ENCODE peak calls at places on chromosome 3, in ten cellular contexts. U, S, P, D, X, H, K, E, Z and J are unnamed samples.

GRCh38 chr3:36697397-36698001 is 66.9 kb downstream of the DCLK3 start:
- DNase-seq in U (no peak), S (no peak), P (no peak), D (no peak), X (no peak), H (no peak), K (no peak), E (no peak), Z (no peak), J (no peak)

GRCh38 chr3:72152551-72153476 is 367.9 kb upstream of the PROK2 start:
- DNase-seq in U (no peak), S (no peak), P (no peak), D (no peak), X (no peak), H (peak; percentile 12), K (peak; percentile 70), E (no peak), Z (peak; percentile 69), J (no peak)

GRCh38 chr3:122021811-122022401 is at the start of gene ILDR1:
- DNase-seq in U (peak; percentile 63), S (no peak), P (no peak), D (no peak), X (peak; percentile 11), H (no peak), K (no peak), E (peak; percentile 90), Z (no peak), J (no peak)

GRCh38 chr3:172076212-172076611 is 36.8 kb downstream of the FNDC3B start:
- DNase-seq in U (no peak), S (no peak), P (no peak), D (no peak), X (no peak), H (no peak), K (no peak), E (no peak), Z (no peak), J (no peak)

GRCh38 chr3:185657691-185658503 is 71.8 kb downstream of the SENP2 start:
- DNase-seq in U (no peak), S (no peak), P (no peak), D (no peak), X (no peak), H (no peak), K (no peak), E (no peak), Z (no peak), J (no peak)

GRCh38 chr3:13301295-13301987 is 118.7 kb downstream of the NUP210 start:
- DNase-seq in U (peak; percentile 64), S (no peak), P (no peak), D (no peak), X (no peak), H (peak; percentile 90), K (peak; percentile 29), E (no peak), Z (peak; percentile 68), J (no peak)

GRCh38 chr3:111747490-111747889 is 111.6 kb upstream of the PHLDB2 start:
- DNase-seq in U (peak; percentile 54), S (no peak), P (no peak), D (no peak), X (no peak), H (peak; percentile 13), K (no peak), E (no peak), Z (peak; percentile 73), J (no peak)

GRCh38 chr3:194137314-194138097 is 1.6 kb downstream of the HES1 start:
- DNase-seq in U (no peak), S (peak; percentile 41), P (peak; percentile 26), D (peak; percentile 18), X (peak; percentile 50), H (peak; percentile 65), K (no peak), E (peak; percentile 91), Z (peak; percentile 68), J (peak; percentile 70)

GRCh38 chr3:189766416-189766815 is 135.2 kb downstream of the TP63 start:
- DNase-seq in U (peak; percentile 35), S (no peak), P (no peak), D (no peak), X (no peak), H (no peak), K (no peak), E (no peak), Z (peak; percentile 7), J (no peak)

GRCh38 chr3:138113309-138113708 is 2.1 kb downstream of the DZIP1L start:
- DNase-seq in U (no peak), S (no peak), P (no peak), D (no peak), X (no peak), H (no peak), K (no peak), E (no peak), Z (no peak), J (no peak)

GRCh38 chr3:76943671-76944070 is 96.2 kb upstream of the ROBO2 start:
- DNase-seq in U (no peak), S (no peak), P (no peak), D (no peak), X (no peak), H (no peak), K (no peak), E (no peak), Z (peak; percentile 5), J (no peak)

GRCh38 chr3:112628038-112628437 is 12.9 kb downstream of the CCDC80 start:
- DNase-seq in U (no peak), S (no peak), P (no peak), D (no peak), X (no peak), H (no peak), K (no peak), E (no peak), Z (no peak), J (no peak)

GRCh38 chr3:189573004-189573403 is 58.2 kb upstream of the TP63 start:
- DNase-seq in U (no peak), S (no peak), P (no peak), D (no peak), X (no peak), H (no peak), K (no peak), E (no peak), Z (no peak), J (no peak)

GRCh38 chr3:169861871-169862270 is 7.9 kb downstream of the LRRC31 start:
- DNase-seq in U (no peak), S (no peak), P (no peak), D (no peak), X (no peak), H (no peak), K (no peak), E (no peak), Z (no peak), J (no peak)

GRCh38 chr3:194342861-194343560 is 8.1 kb downstream of the CPN2 start:
- DNase-seq in U (no peak), S (no peak), P (no peak), D (no peak), X (no peak), H (no peak), K (no peak), E (no peak), Z (peak; percentile 59), J (no peak)

GRCh38 chr3:57670543-57670942 is 22.3 kb downstream of the DENND6A start:
- DNase-seq in U (no peak), S (no peak), P (no peak), D (no peak), X (no peak), H (no peak), K (no peak), E (no peak), Z (no peak), J (no peak)

GRCh38 chr3:57110214-57110613 is 49.8 kb downstream of the SPATA12 start:
- DNase-seq in U (no peak), S (no peak), P (no peak), D (no peak), X (no peak), H (no peak), K (no peak), E (no peak), Z (no peak), J (no peak)

GRCh38 chr3:43077261-43077660 is 28.6 kb downstream of the POMGNT2 start:
- DNase-seq in U (no peak), S (no peak), P (no peak), D (no peak), X (no peak), H (no peak), K (no peak), E (no peak), Z (no peak), J (no peak)

GRCh38 chr3:149581681-149582349 is 76.0 kb downstream of the WWTR1 start:
- DNase-seq in U (peak; percentile 85), S (no peak), P (no peak), D (no peak), X (no peak), H (peak; percentile 93), K (no peak), E (no peak), Z (peak; percentile 89), J (no peak)

GRCh38 chr3:144953959-144954358 is 982.3 kb downstream of the DIPK2A start:
- DNase-seq in U (no peak), S (no peak), P (no peak), D (no peak), X (no peak), H (no peak), K (no peak), E (no peak), Z (no peak), J (no peak)

GRCh38 chr3:22885039-22885438 is 318.1 kb upstream of the UBE2E2 start:
- DNase-seq in U (no peak), S (no peak), P (no peak), D (no peak), X (no peak), H (no peak), K (no peak), E (no peak), Z (no peak), J (no peak)

GRCh38 chr3:38332202-38332601 is 14.4 kb upstream of the XYLB start:
- DNase-seq in U (no peak), S (no peak), P (no peak), D (no peak), X (no peak), H (no peak), K (no peak), E (no peak), Z (no peak), J (no peak)

GRCh38 chr3:113034011-113034410 is 43.2 kb downstream of the GTPBP8 start:
- DNase-seq in U (no peak), S (no peak), P (no peak), D (no peak), X (no peak), H (no peak), K (no peak), E (no peak), Z (peak; percentile 69), J (no peak)

GRCh38 chr3:58249358-58250092 is 11.9 kb downstream of the ABHD6 start:
- DNase-seq in U (no peak), S (no peak), P (no peak), D (no peak), X (no peak), H (no peak), K (no peak), E (no peak), Z (no peak), J (no peak)

GRCh38 chr3:9169951-9170850 is 79.2 kb downstream of the SRGAP3 start:
- DNase-seq in U (no peak), S (no peak), P (no peak), D (no peak), X (no peak), H (no peak), K (no peak), E (no peak), Z (no peak), J (peak; percentile 14)

GRCh38 chr3:183265713-183266417 is 12.8 kb downstream of the B3GNT5 start:
- DNase-seq in U (peak; percentile 92), S (peak; percentile 20), P (no peak), D (no peak), X (no peak), H (peak; percentile 95), K (no peak), E (no peak), Z (peak; percentile 81), J (no peak)